ENCODE peak calls at places on chromosomes 5 and 9, in eight cellular contexts. Y is fibroblast of lung, G is foreskin fibroblast, H is uterus, F is SK-N-SH, N is AG04450, I is AG09309, D is tibial nerve. C is an unnamed sample.
A peak's percentile ranks its signal among the peaks of the same experiment; 100 is the strongest.

GRCh38 chr5:123000731-123001130 is 35.8 kb downstream of the PPIC start:
- DNase-seq in G (no peak), F (no peak), Y (no peak), N (no peak), I (no peak), H (no peak), D (no peak), C (no peak)

GRCh38 chr5:6404129-6404528 is 25.8 kb upstream of the MED10 start:
- DNase-seq in I (peak; percentile 18), N (no peak), Y (no peak), D (no peak), G (peak; percentile 43), H (no peak), F (no peak), C (no peak)

GRCh38 chr9:113602126-113603119 is 138.9 kb downstream of the RGS3 start:
- DNase-seq in D (no peak), F (peak; percentile 57), H (peak; percentile 81), N (no peak), G (peak; percentile 97), Y (peak; percentile 72), I (no peak), C (peak; percentile 82)

GRCh38 chr5:77316871-77317661 is 106.6 kb downstream of the PDE8B start:
- DNase-seq in I (no peak), Y (peak; percentile 5), N (no peak), F (no peak), H (no peak), G (peak; percentile 25), D (no peak), C (no peak)

GRCh38 chr9:106588601-106589000 is 274.4 kb upstream of the ZNF462 start:
- DNase-seq in D (no peak), N (no peak), Y (peak; percentile 24), G (no peak), H (no peak), F (no peak), I (no peak), C (peak; percentile 4)

GRCh38 chr9:42852133-42852532 is 668.7 kb downstream of the SPATA31A6 start:
- DNase-seq in F (peak; percentile 70), N (no peak), D (peak; percentile 12), H (no peak), Y (no peak), G (peak; percentile 33), I (no peak), C (peak; percentile 3)

GRCh38 chr5:122458278-122458872 is 146.3 kb downstream of the SNCAIP start:
- DNase-seq in F (peak; percentile 25), D (no peak), N (no peak), H (no peak), I (no peak), G (peak; percentile 22), Y (peak; percentile 23), C (peak; percentile 27)

GRCh38 chr9:129850821-129851540 is 15.7 kb downstream of the USP20 start:
- DNase-seq in H (no peak), I (no peak), Y (no peak), G (no peak), D (no peak), N (no peak), F (no peak), C (no peak)

GRCh38 chr5:81749562-81750307 is 1.2 kb downstream of the SSBP2 start:
- DNase-seq in F (peak; percentile 68), I (no peak), G (peak; percentile 56), Y (no peak), D (no peak), H (peak; percentile 28), N (no peak), C (peak; percentile 19)

GRCh38 chr9:137301086-137301947 is 754 bp downstream of the NRARP start:
- DNase-seq in Y (peak; percentile 36), F (peak; percentile 86), H (no peak), N (no peak), G (peak; percentile 66), I (no peak), D (no peak), C (peak; percentile 58)

GRCh38 chr5:39437469-39437868 is 12.7 kb upstream of the DAB2 start:
- DNase-seq in Y (no peak), N (no peak), F (no peak), H (no peak), G (no peak), D (no peak), I (no peak), C (no peak)

GRCh38 chr5:78515665-78516064 is 132.9 kb downstream of the LHFPL2 start:
- DNase-seq in N (no peak), H (no peak), F (no peak), G (no peak), I (no peak), D (no peak), Y (no peak), C (no peak)

GRCh38 chr9:136835162-136835931 is 6.9 kb upstream of the AJM1 start:
- DNase-seq in H (no peak), Y (no peak), I (no peak), G (no peak), N (no peak), F (no peak), D (no peak), C (no peak)

GRCh38 chr5:83077662-83078261 is 415 bp downstream of the XRCC4 start:
- DNase-seq in H (no peak), Y (peak; percentile 33), I (no peak), N (no peak), F (no peak), D (no peak), G (peak; percentile 42), C (peak; percentile 29)

GRCh38 chr9:78133751-78134150 is 102.1 kb upstream of the CEP78 start:
- DNase-seq in N (no peak), I (no peak), Y (no peak), D (no peak), F (no peak), G (no peak), H (no peak), C (no peak)

GRCh38 chr5:54115768-54116403 is 194.5 kb downstream of the ARL15 start:
- DNase-seq in H (no peak), I (no peak), F (peak; percentile 9), D (no peak), N (no peak), G (peak; percentile 66), Y (no peak), C (no peak)

GRCh38 chr9:6549106-6549505 is 96.4 kb downstream of the GLDC start:
- DNase-seq in Y (no peak), N (no peak), G (no peak), H (no peak), I (no peak), D (no peak), F (peak; percentile 45), C (no peak)
- H3K4me3 ChIP-seq in Y (no peak overlapping the region), N (no peak overlapping the region), G (no peak overlapping the region), H (no peak overlapping the region), I (no peak overlapping the region), D (no peak overlapping the region), F (no peak overlapping the region), C (no peak overlapping the region)

GRCh38 chr5:170484847-170485605 is 18.8 kb upstream of the KCNIP1 start:
- DNase-seq in Y (no peak), G (no peak), F (no peak), D (no peak), N (no peak), H (no peak), I (no peak), C (no peak)

GRCh38 chr5:170482511-170482910 is 21.3 kb upstream of the KCNIP1 start:
- DNase-seq in H (no peak), I (no peak), N (no peak), G (no peak), F (no peak), D (no peak), Y (no peak), C (no peak)

GRCh38 chr5:170484459-170484831 is 19.4 kb upstream of the KCNIP1 start:
- DNase-seq in N (no peak), Y (no peak), G (no peak), I (no peak), H (no peak), D (no peak), F (no peak), C (no peak)

GRCh38 chr5:170485606-170485911 is 18.3 kb upstream of the KCNIP1 start:
- DNase-seq in Y (no peak), I (no peak), F (no peak), G (no peak), H (no peak), D (no peak), N (no peak), C (no peak)

DNA sequence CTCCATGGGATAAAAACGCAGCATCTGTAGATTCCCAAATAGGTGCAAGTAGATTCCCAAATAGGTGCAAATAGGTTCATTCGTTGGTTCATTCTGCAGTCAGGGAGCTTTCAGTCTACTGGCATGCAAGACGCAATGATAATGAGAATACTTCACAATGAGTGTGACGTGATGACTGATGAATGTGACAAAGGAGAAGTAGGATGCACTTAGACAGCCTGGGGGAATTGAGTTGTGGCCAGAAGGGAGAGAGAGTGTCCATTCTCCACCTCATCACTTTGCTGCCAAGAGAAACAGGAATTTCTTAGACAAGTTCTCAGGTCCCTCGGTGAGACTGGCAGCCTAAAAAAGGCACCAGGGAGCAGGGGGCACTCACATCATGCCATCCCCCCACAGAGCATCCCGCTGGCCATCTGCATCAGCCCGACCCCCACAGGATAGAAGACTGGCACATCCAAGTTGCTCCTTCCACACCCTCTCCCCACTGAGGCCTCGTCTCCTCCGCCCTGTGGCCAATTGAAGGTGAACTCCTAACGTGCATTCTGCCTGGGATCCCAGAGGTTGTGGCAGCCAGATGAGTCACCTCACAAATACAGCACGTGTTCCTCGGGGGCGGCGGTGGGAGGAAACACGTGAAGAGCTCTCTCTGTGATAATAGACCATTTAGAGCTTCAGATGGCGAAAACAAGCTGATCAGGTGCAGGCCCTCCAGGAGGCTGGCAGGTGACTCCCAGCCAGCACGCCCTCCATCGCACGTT is 19.9 kb upstream of the KCNIP1 start:
- DNase-seq in D (no peak), H (no peak), I (no peak), N (no peak), Y (no peak), G (no peak), F (no peak), C (peak; percentile 22)
- TF ChIP-seq CTCF in D (no peak), H (no peak), I (no peak), N (no peak), Y (no peak), G (no peak), F (no peak), C (no peak)

DNA sequence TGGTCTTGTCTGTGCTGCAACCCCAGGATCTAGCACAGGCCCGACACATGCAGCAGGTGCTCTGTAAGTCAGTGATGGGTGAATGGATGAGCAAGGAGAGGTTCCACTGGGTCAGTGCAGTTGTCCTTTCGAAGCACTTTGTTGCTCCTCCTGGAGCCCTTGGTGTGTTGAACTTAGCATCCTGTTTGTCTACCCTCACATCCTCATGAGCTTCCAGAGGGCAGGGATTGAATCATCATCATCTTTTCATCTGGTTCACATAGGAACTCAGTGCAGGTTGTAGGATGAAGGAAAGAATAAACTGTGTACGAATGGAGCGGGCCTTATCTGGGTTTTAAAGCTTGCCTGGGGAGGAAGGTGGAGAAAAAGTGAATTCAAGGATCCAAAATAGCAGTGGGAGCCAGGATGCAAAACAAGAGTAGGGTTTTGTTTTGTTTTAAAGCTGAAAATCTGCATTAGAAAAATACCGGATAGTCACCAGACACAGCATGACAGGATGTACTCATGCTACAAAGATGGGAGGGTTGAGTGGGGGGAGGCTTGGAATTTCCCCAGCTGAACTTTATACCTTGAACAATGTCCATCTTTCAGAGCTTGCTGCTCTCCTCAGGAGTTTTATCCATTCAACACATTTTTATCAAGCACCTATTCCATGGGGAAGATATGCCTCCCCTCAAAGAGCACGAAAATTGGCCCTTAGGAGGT is 55.8 kb downstream of the PTTG1 start:
- DNase-seq in G (peak; percentile 38), Y (no peak), N (no peak), H (no peak), F (no peak), I (no peak), D (no peak), C (no peak)
- H3K4me3 ChIP-seq in G (no peak overlapping the region), Y (no peak overlapping the region), N (no peak overlapping the region), H (no peak overlapping the region), F (no peak overlapping the region), I (no peak overlapping the region), D (no peak overlapping the region), C (no peak overlapping the region)

GRCh38 chr9:89175739-89176360 is 2.8 kb downstream of the SHC3 start:
- DNase-seq in G (peak; percentile 42), I (no peak), N (no peak), Y (peak; percentile 47), H (no peak), F (peak; percentile 73), D (no peak), C (peak; percentile 33)
- TF ChIP-seq CTCF in G (no peak), I (peak; percentile 13), N (peak; percentile 17), Y (peak; percentile 16), H (no peak), F (peak; percentile 54), D (no peak), C (no peak)

C was measured in fibroblast of pulmonary artery.